ENCODE peak calls at places on chromosomes 11 and 22, in ten cellular contexts. Z, U, Q, I, T, A, K, J, V and G are unnamed samples.

GRCh38 chr11:1472180-1473005 is 14.2 kb downstream of the MOB2 start:
- DNase-seq in Z (no peak), U (peak; percentile 15), Q (no peak), I (peak; percentile 9), T (no peak), A (no peak), K (no peak), J (no peak), V (no peak), G (peak; percentile 12)

GRCh38 chr11:1876361-1877063 is 15.2 kb downstream of the PRR33 start:
- DNase-seq in Z (no peak), U (peak; percentile 57), Q (no peak), I (peak; percentile 85), T (no peak), A (peak; percentile 21), K (peak; percentile 60), J (peak; percentile 69), V (peak; percentile 14), G (peak; percentile 81)

GRCh38 chr11:94876645-94877445 is 96.5 kb downstream of the CWC15 start:
- DNase-seq in Z (peak; percentile 94), U (peak; percentile 87), Q (no peak), I (peak; percentile 79), T (peak; percentile 75), A (peak; percentile 97), K (peak; percentile 60), J (peak; percentile 63), V (peak; percentile 29), G (peak; percentile 62)

GRCh38 chr22:21866821-21867527 is 471 bp downstream of the MAPK1 start:
- DNase-seq in Z (no peak), U (peak; percentile 26), Q (no peak), I (peak; percentile 26), T (peak; percentile 76), A (no peak), K (peak; percentile 35), J (peak; percentile 40), V (peak; percentile 39), G (peak; percentile 11)

GRCh38 chr22:44351685-44352377 is 39.1 kb upstream of the SHISAL1 start:
- DNase-seq in Z (peak; percentile 23), U (peak; percentile 85), Q (no peak), I (no peak), T (peak; percentile 83), A (peak; percentile 94), K (peak; percentile 54), J (no peak), V (no peak), G (no peak)

GRCh38 chr11:35655856-35656255 is 6.7 kb upstream of the TRIM44 start:
- DNase-seq in Z (no peak), U (no peak), Q (no peak), I (no peak), T (no peak), A (no peak), K (no peak), J (no peak), V (no peak), G (no peak)

GRCh38 chr22:28600546-28601143 is 79.0 kb downstream of the TTC28 start:
- DNase-seq in Z (peak; percentile 73), U (no peak), Q (no peak), I (no peak), T (peak; percentile 37), A (peak; percentile 43), K (no peak), J (no peak), V (no peak), G (peak; percentile 17)

GRCh38 chr22:22928666-22929380 is 41.2 kb downstream of the IGLL5 start:
- DNase-seq in Z (no peak), U (no peak), Q (peak; percentile 11), I (peak; percentile 27), T (peak; percentile 70), A (peak; percentile 30), K (peak; percentile 78), J (no peak), V (no peak), G (peak; percentile 30)

GRCh38 chr22:23897320-23897719 is 3.1 kb downstream of the MIF start:
- DNase-seq in Z (no peak), U (no peak), Q (no peak), I (no peak), T (no peak), A (no peak), K (no peak), J (no peak), V (no peak), G (no peak)

GRCh38 chr11:121810291-121810690 is 305.7 kb downstream of the BLID start:
- DNase-seq in Z (no peak), U (no peak), Q (no peak), I (no peak), T (peak; percentile 55), A (peak; percentile 82), K (no peak), J (no peak), V (no peak), G (no peak)

GRCh38 chr11:116851631-116852030 is 14.2 kb upstream of the APOA1 start:
- DNase-seq in Z (no peak), U (no peak), Q (peak; percentile 32), I (no peak), T (no peak), A (peak; percentile 26), K (peak; percentile 34), J (no peak), V (no peak), G (no peak)

GRCh38 chr11:103491777-103492176 is 382.6 kb downstream of the DYNC2H1 start:
- DNase-seq in Z (no peak), U (no peak), Q (no peak), I (no peak), T (no peak), A (no peak), K (no peak), J (no peak), V (no peak), G (no peak)

GRCh38 chr11:113242767-113243397 is 71.5 kb upstream of the TTC12 start:
- DNase-seq in Z (no peak), U (peak; percentile 36), Q (no peak), I (no peak), T (no peak), A (peak; percentile 70), K (no peak), J (no peak), V (no peak), G (no peak)
- H3K4me3 ChIP-seq in Z (no peak overlapping the region), U (peak overlapping the region; percentile 12), Q (peak overlapping the region; percentile 30), I (peak overlapping the region; percentile 57), T (no peak overlapping the region), A (peak overlapping the region; percentile 42), K (no peak overlapping the region), J (no peak overlapping the region), V (no peak overlapping the region), G (peak overlapping the region; percentile 39)

GRCh38 chr11:72814831-72815618 is 814 bp downstream of the ATG16L2 start:
- DNase-seq in Z (peak; percentile 87), U (peak; percentile 54), Q (no peak), I (no peak), T (peak; percentile 69), A (peak; percentile 57), K (peak; percentile 56), J (no peak), V (peak; percentile 47), G (peak; percentile 41)

GRCh38 chr11:72812968-72813739 is 1.1 kb upstream of the ATG16L2 start:
- DNase-seq in Z (peak; percentile 70), U (peak; percentile 57), Q (peak; percentile 74), I (peak; percentile 52), T (peak; percentile 40), A (peak; percentile 75), K (peak; percentile 71), J (no peak), V (peak; percentile 35), G (no peak)

GRCh38 chr11:72813740-72814138 is 472 bp upstream of the ATG16L2 start:
- DNase-seq in Z (no peak), U (peak; percentile 81), Q (no peak), I (peak; percentile 88), T (peak; percentile 93), A (no peak), K (peak; percentile 87), J (no peak), V (peak; percentile 81), G (peak; percentile 86)

GRCh38 chr11:72814139-72814830 is at the start of gene ATG16L2:
- DNase-seq in Z (peak; percentile 91), U (peak; percentile 87), Q (peak; percentile 77), I (peak; percentile 87), T (peak; percentile 93), A (peak; percentile 82), K (peak; percentile 91), J (peak; percentile 90), V (peak; percentile 84), G (peak; percentile 90)

GRCh38 chr11:72812604-72812967 is 1.6 kb upstream of the ATG16L2 start:
- DNase-seq in Z (no peak), U (no peak), Q (no peak), I (no peak), T (no peak), A (no peak), K (no peak), J (no peak), V (no peak), G (no peak)
- H3K4me1 ChIP-seq in Z (peaks cover 31% of the 10 kb centered on the region), U (peaks cover 10% of the 10 kb centered on the region), Q (peaks cover 19% of the 10 kb centered on the region), I (peaks cover 48% of the 10 kb centered on the region), T (peaks cover 34% of the 10 kb centered on the region), A (peaks cover 17% of the 10 kb centered on the region), K (peaks cover 36% of the 10 kb centered on the region), J (peaks cover 39% of the 10 kb centered on the region), V (peaks cover 24% of the 10 kb centered on the region), G (peaks cover 42% of the 10 kb centered on the region)

GRCh38 chr11:61968758-61969390 is 1.4 kb upstream of the FTH1 start:
- DNase-seq in Z (no peak), U (peak; percentile 22), Q (no peak), I (no peak), T (no peak), A (no peak), K (no peak), J (no peak), V (no peak), G (no peak)
- H3K4me3 ChIP-seq in Z (peak overlapping the region; percentile 66), U (peak overlapping the region; percentile 71), Q (peak overlapping the region; percentile 85), I (peak overlapping the region; percentile 97), T (peak overlapping the region; percentile 88), A (peak overlapping the region; percentile 78), K (no peak overlapping the region), J (no peak overlapping the region), V (peak overlapping the region; percentile 88), G (peak overlapping the region; percentile 91)

DNA sequence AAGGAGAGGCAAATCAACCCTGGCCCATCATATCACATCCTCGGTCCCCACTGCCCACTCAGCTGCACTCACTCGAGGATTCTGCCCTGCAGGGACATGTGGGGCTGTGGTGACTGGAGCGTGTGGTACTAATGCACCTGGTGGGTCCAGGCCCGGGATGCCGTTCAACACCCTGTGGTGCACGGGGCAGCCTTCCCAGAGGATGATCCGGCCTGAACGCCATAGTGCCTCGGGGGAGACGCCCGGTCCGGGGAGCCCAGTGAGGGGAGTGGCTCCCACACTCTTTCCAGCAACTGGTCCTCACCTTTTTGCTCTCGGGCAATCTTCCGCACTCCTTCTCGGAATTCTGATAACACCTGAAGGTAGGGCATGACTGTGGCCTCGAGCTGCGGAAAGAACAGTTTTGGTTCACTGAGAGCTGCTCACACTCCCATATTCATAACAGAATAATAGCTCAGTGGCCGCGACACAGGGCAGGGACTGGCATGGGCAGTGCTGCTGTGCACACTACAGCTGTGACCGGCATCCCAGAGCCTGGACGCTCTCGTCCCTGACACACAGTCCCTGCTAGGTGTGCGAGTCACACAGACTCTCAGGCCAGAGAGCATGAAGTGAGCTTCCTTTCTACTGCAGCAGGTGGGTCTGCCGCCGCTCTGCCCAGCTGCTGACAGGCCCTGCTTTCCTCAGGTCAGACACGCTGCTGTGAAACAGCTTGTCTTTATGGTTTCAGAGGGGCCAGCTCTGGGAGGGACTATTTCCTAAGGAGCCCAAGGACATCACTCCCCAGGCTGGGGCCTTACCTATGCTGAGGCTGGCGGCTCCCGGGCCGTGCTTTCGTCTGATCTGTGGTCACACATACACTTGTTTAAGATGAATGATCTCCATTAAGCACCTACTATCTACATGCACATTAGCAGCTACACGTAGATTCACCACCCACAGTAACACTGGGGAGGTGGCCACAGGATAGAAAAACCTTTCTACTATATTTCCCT is 20.1 kb upstream of the NAP1L4 start:
- DNase-seq in Z (no peak), U (no peak), Q (no peak), I (no peak), T (no peak), A (no peak), K (no peak), J (no peak), V (no peak), G (no peak)
- H3K4me1 ChIP-seq in Z (no peaks in the 10 kb centered on the region), U (no peaks in the 10 kb centered on the region), Q (peaks cover 35% of the 10 kb centered on the region), I (no peaks in the 10 kb centered on the region), T (peaks cover 13% of the 10 kb centered on the region), A (no peaks in the 10 kb centered on the region), K (no peaks in the 10 kb centered on the region), J (no peaks in the 10 kb centered on the region), V (no peaks in the 10 kb centered on the region), G (no peaks in the 10 kb centered on the region)